ENCODE peak calls at places on chromosome 19, in ten cellular contexts. N is MV-4-11; X is retina; Y is NCI-H1092; R is activated B cell treated with CpG ODN at 0.5 μM for 24 hours; P is stimulated activated CD4-positive, alpha-beta T cell treated with anti-CD3 and anti-CD28 coated beads, Interleukin-15, amount 100 ng/mL, for 48 hours; E is fibroblast of the conjunctiva; L is fibroblast of the aortic adventitia; D is pulmonary artery endothelial cell; V is NCI-H345. G is an unnamed sample.

GRCh38 chr19:3507371-3508120 is 1.4 kb downstream of the FZR1 start:
- DNase-seq in R (no peak), L (no peak), D (no peak), Y (no peak), V (no peak), X (peak), N (no peak), P (no peak), E (no peak), G (no peak)

GRCh38 chr19:49520705-49521319 is 7.0 kb upstream of the RCN3 start:
- DNase-seq in L (no peak), R (no peak), E (no peak), N (no peak), D (no peak), Y (no peak), V (no peak), P (no peak), X (no peak), G (no peak)

GRCh38 chr19:19540707-19541515 is 2.8 kb downstream of the CILP2 start:
- DNase-seq in X (peak), Y (peak), R (peak), L (no peak), P (peak), E (no peak), N (no peak), D (no peak), V (peak), G (no peak)

GRCh38 chr19:39402417-39403297 is 4.0 kb upstream of the ZFP36 start:
- DNase-seq in Y (no peak), L (peak), P (peak), V (peak), D (peak), X (peak), E (peak), N (peak), R (peak), G (peak)

GRCh38 chr19:41328818-41329220 is 18.8 kb downstream of the CCDC97 start:
- DNase-seq in L (no peak), X (no peak), D (no peak), E (no peak), P (no peak), Y (no peak), N (peak), V (no peak), R (no peak), G (no peak)

GRCh38 chr19:39237200-39238184 is 7.3 kb downstream of the IFNL3 start:
- DNase-seq in X (no peak), V (peak), E (no peak), Y (no peak), N (no peak), P (peak), D (no peak), L (no peak), R (peak), G (no peak)

GRCh38 chr19:49362926-49363264 is 679 bp upstream of the TEAD2 start:
- DNase-seq in Y (no peak), N (no peak), V (no peak), R (no peak), L (no peak), D (no peak), X (no peak), E (no peak), P (no peak), G (no peak)

GRCh38 chr19:11699931-11700794 is 38.6 kb downstream of the ZNF823 start:
- DNase-seq in P (no peak), D (peak), X (peak), R (no peak), V (peak), L (peak), N (peak), Y (no peak), E (no peak), G (peak)

GRCh38 chr19:41851456-41851855 is 6.6 kb downstream of the DMRTC2 start:
- DNase-seq in Y (no peak), V (no peak), E (no peak), X (no peak), D (no peak), L (no peak), N (no peak), P (no peak), R (no peak), G (no peak)

GRCh38 chr19:2014731-2015610 is 543 bp downstream of the BTBD2 start:
- DNase-seq in D (no peak), P (no peak), X (no peak), E (no peak), L (no peak), N (no peak), R (peak), V (no peak), Y (no peak), G (no peak)

GRCh38 chr19:54551293-54551692 is 22.3 kb upstream of the LILRA2 start:
- DNase-seq in Y (no peak), R (no peak), N (no peak), V (no peak), X (no peak), E (no peak), P (no peak), D (no peak), L (no peak), G (no peak)

GRCh38 chr19:12789904-12790619 is 1.2 kb upstream of the JUNB start:
- DNase-seq in P (peak), N (peak), D (peak), Y (peak), L (peak), V (peak), R (peak), E (peak), X (peak), G (peak)

GRCh38 chr19:54517483-54517882 is 14.9 kb downstream of the LAIR2 start:
- DNase-seq in P (peak), N (peak), V (no peak), R (peak), E (no peak), D (no peak), X (peak), L (peak), Y (no peak), G (no peak)